ENCODE peak calls at places on chromosomes 6 and 20, in four cellular contexts. One of them, this sample, is unnamed.

GRCh38 chr6:30726506-30727413 is 6.6 kb downstream of the TUBB start:
- DNase-seq in omental fat pad: no peak
- DNase-seq in BE2C: no peak
- DNase-seq in activated CD8-positive, alpha-beta T cell treated with anti-CD3 and anti-CD28 coated beads for 36 hours: no peak
- DNase-seq in this sample: no peak

GRCh38 chr6:122580731-122581130 is 29.5 kb upstream of the PKIB start:
- DNase-seq in omental fat pad: no peak
- DNase-seq in activated CD8-positive, alpha-beta T cell treated with anti-CD3 and anti-CD28 coated beads for 36 hours: no peak
- DNase-seq in BE2C: no peak
- DNase-seq in this sample: no peak

GRCh38 chr6:13711384-13711725 is 280 bp downstream of the RANBP9 start:
- DNase-seq in omental fat pad: no peak
- DNase-seq in BE2C: peak; percentile 82
- DNase-seq in activated CD8-positive, alpha-beta T cell treated with anti-CD3 and anti-CD28 coated beads for 36 hours: peak; percentile 74
- DNase-seq in this sample: no peak

GRCh38 chr6:4262506-4262905 is 127.1 kb upstream of the ECI2 start:
- DNase-seq in activated CD8-positive, alpha-beta T cell treated with anti-CD3 and anti-CD28 coated beads for 36 hours: no peak
- DNase-seq in BE2C: no peak
- DNase-seq in omental fat pad: no peak
- DNase-seq in this sample: no peak

GRCh38 chr6:21612067-21612745 is 18.7 kb downstream of the SOX4 start:
- DNase-seq in BE2C: no peak
- DNase-seq in omental fat pad: no peak
- DNase-seq in activated CD8-positive, alpha-beta T cell treated with anti-CD3 and anti-CD28 coated beads for 36 hours: no peak
- DNase-seq in this sample: no peak

GRCh38 chr20:4513720-4514119 is 208.0 kb upstream of the PRND start:
- DNase-seq in BE2C: no peak
- DNase-seq in omental fat pad: no peak
- DNase-seq in activated CD8-positive, alpha-beta T cell treated with anti-CD3 and anti-CD28 coated beads for 36 hours: no peak
- DNase-seq in this sample: no peak

GRCh38 chr20:35311409-35311808 is 19.2 kb upstream of the FAM83C start:
- DNase-seq in BE2C: no peak
- DNase-seq in omental fat pad: no peak
- DNase-seq in activated CD8-positive, alpha-beta T cell treated with anti-CD3 and anti-CD28 coated beads for 36 hours: peak; percentile 88
- DNase-seq in this sample: no peak

GRCh38 chr6:158642097-158642601 is 2.4 kb downstream of the DYNLT1 start:
- DNase-seq in omental fat pad: no peak
- DNase-seq in BE2C: peak; percentile 79
- DNase-seq in activated CD8-positive, alpha-beta T cell treated with anti-CD3 and anti-CD28 coated beads for 36 hours: no peak
- DNase-seq in this sample: no peak

GRCh38 chr20:8964944-8965562 is 103.8 kb upstream of the PLCB4 start:
- DNase-seq in activated CD8-positive, alpha-beta T cell treated with anti-CD3 and anti-CD28 coated beads for 36 hours: no peak
- DNase-seq in omental fat pad: no peak
- DNase-seq in BE2C: no peak
- DNase-seq in this sample: no peak

GRCh38 chr20:31484001-31484400 is 8.9 kb downstream of the REM1 start:
- DNase-seq in omental fat pad: no peak
- DNase-seq in activated CD8-positive, alpha-beta T cell treated with anti-CD3 and anti-CD28 coated beads for 36 hours: no peak
- DNase-seq in BE2C: peak; percentile 40
- DNase-seq in this sample: no peak

DNA sequence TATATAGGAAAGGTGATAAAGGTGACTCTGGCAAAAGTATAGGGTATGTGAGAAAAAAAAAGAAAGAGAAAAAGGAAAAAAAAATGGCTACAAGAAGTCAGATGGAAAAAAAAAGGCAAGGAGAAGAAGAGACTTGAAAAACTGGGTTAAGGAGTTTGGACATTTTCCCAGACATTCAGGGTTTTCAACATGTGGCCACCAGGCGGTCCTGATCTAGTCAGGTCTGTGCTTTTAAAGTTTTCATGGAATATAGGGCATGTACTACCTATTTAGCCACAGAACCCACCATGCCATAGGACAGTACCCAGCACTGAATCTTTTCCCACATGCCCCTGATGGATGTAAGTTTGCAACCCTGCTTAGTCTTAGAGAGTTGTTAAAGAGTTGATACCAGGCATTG is 433.7 kb downstream of the MAFB start:
- DNase-seq in activated CD8-positive, alpha-beta T cell treated with anti-CD3 and anti-CD28 coated beads for 36 hours: no peak
- DNase-seq in BE2C: no peak
- DNase-seq in omental fat pad: no peak
- DNase-seq in this sample: no peak
- TF ChIP-seq CTCF in activated CD8-positive, alpha-beta T cell treated with anti-CD3 and anti-CD28 coated beads for 36 hours: no peak
- TF ChIP-seq CTCF in BE2C: no peak
- TF ChIP-seq CTCF in omental fat pad: no peak
- TF ChIP-seq CTCF in this sample: no peak

GRCh38 chr6:142942805-142943227 is 2.2 kb downstream of the HIVEP2 start:
- DNase-seq in BE2C: no peak
- DNase-seq in activated CD8-positive, alpha-beta T cell treated with anti-CD3 and anti-CD28 coated beads for 36 hours: no peak
- DNase-seq in omental fat pad: no peak
- DNase-seq in this sample: no peak
- TF ChIP-seq CTCF in BE2C: peak; percentile 28
- TF ChIP-seq CTCF in activated CD8-positive, alpha-beta T cell treated with anti-CD3 and anti-CD28 coated beads for 36 hours: peak; percentile 80
- TF ChIP-seq CTCF in omental fat pad: peak; percentile 1
- TF ChIP-seq CTCF in this sample: no peak

DNA sequence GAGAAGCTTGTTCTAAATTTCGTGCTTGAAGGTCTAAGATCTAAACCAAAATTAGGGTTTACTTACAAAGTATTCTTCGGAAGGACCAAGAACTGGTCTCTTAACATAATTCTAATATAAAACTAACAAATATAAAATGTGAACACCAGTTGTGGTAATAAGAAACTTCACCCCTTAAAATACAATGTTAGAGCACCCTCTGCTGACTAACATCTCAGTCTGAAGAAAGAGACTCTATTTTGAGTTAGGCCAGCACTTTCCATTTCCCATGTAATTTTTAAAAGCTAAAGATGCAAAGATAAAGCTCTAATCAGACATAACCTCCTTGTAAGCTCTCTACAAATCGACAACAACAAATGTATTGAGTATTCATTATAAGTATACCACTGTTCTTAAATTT is 24.6 kb downstream of the ATG5 start:
- DNase-seq in BE2C: no peak
- DNase-seq in omental fat pad: no peak
- DNase-seq in activated CD8-positive, alpha-beta T cell treated with anti-CD3 and anti-CD28 coated beads for 36 hours: no peak
- DNase-seq in this sample: peak; percentile 23
- TF ChIP-seq CTCF in BE2C: peak; percentile 70
- TF ChIP-seq CTCF in omental fat pad: no peak
- TF ChIP-seq CTCF in activated CD8-positive, alpha-beta T cell treated with anti-CD3 and anti-CD28 coated beads for 36 hours: peak; percentile 54
- TF ChIP-seq CTCF in this sample: peak; percentile 34

DNA sequence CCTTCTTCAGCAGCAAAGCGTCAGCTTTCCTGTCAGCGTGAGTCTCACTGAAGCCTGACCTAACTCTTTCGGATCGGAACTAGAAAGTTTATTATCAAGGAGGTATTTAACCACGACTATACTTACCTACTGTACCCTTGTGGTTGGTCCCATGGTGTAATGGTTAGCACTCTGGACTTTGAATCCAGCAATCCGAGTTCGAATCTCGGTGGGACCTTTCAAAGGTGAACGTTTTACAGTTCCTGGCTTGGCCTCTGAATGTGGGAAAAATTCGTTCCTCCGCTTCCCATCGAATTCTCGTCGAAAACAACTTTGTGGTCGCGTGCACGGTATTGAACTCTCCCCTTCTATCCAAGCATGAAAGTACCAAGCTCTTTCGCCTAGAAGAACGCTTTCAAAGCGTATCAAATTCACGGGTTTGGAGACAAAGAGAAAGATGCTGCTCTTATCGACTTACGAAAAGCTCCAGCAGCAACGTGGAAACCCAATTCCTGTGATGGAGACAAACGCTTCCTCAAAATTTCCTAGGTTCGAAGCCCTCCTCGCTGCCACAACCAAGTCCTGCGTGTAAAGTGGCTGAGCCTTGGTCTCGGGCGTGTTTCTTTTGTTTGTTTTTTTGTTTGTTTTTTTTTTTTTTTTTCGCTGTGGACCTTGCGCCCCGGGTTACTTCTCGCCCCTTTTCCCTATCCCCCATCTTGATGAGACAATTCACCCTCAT is 63.7 kb downstream of the GPX5 start:
- DNase-seq in omental fat pad: no peak
- DNase-seq in activated CD8-positive, alpha-beta T cell treated with anti-CD3 and anti-CD28 coated beads for 36 hours: peak; percentile 64
- DNase-seq in BE2C: peak; percentile 89
- DNase-seq in this sample: peak; percentile 63
- TF ChIP-seq CTCF in omental fat pad: no peak
- TF ChIP-seq CTCF in activated CD8-positive, alpha-beta T cell treated with anti-CD3 and anti-CD28 coated beads for 36 hours: no peak
- TF ChIP-seq CTCF in BE2C: no peak
- TF ChIP-seq CTCF in this sample: no peak

DNA sequence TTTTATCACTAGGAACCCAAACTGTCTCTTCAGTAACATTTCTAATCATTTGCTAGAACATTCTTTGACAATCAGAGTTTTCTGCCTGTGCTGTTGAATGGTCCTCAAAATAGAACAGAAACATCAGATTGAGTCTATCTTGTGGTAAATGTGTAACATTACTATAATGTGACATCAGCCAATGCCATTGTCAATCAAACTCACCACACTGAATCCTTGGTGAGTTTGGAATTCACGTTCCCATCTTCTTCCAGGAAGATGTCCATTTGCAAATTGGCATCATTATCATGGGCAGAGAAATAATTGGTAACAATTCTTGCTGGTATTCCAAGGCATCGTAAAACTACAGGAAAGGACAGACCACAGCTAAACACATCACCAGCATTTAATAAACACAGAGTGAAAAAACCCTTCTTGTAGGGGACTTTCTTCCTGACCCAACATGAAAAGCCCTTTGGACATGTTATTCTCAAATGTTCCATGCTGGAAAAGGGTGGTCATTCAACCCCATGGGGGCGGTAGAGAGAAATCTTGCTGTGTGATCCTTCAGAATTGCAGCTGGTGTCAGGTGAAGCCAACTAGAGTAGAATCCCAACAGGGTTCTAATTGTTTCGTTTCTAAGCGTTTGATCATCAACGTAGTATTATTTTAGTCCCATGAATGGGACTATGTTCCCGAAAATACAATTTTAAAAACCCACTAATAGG is 98.5 kb downstream of the F13A1 start:
- DNase-seq in activated CD8-positive, alpha-beta T cell treated with anti-CD3 and anti-CD28 coated beads for 36 hours: peak; percentile 23
- DNase-seq in omental fat pad: no peak
- DNase-seq in BE2C: peak; percentile 26
- DNase-seq in this sample: no peak
- TF ChIP-seq CTCF in activated CD8-positive, alpha-beta T cell treated with anti-CD3 and anti-CD28 coated beads for 36 hours: peak; percentile 28
- TF ChIP-seq CTCF in omental fat pad: no peak
- TF ChIP-seq CTCF in BE2C: peak; percentile 59
- TF ChIP-seq CTCF in this sample: no peak

DNA sequence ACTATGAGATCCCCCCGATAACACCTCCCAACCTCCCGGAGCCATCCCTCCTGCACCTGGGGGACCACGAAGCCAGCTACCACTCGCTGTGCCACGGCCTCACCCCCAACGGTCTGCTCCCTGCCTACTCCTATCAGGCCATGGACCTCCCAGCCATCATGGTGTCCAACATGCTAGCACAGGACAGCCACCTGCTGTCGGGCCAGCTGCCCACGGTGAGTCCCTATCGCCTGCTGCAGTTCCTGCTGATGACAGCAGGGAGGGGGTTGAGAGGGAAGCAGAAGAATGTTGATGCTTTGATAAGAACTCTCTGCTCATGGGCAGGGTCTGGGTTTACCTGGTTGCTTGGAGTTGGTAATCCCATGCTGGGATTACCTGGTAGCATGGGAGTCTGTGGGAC is 91.9 kb downstream of the TOX2 start:
- DNase-seq in BE2C: no peak
- DNase-seq in omental fat pad: no peak
- DNase-seq in activated CD8-positive, alpha-beta T cell treated with anti-CD3 and anti-CD28 coated beads for 36 hours: no peak
- DNase-seq in this sample: no peak
- TF ChIP-seq CTCF in BE2C: no peak
- TF ChIP-seq CTCF in omental fat pad: no peak
- TF ChIP-seq CTCF in activated CD8-positive, alpha-beta T cell treated with anti-CD3 and anti-CD28 coated beads for 36 hours: no peak
- TF ChIP-seq CTCF in this sample: no peak

DNA sequence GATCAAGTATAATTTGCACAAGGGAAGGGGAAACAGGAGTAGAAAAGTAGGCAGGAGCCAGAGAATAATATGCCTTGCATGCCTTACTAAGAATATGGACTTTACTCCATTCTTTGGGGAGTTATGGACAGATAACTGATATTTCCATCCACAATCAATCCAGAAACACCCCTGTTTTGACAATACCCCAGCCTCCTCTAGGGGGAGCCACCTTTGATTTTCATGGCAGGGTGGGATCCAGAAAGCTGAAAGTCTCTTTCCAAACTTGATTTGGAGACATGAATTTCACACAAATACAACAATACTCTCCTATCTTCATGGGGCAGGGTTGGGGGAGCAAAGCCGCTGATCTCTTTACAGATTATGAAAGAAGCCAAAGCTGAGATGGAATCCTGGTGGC is 404.1 kb downstream of the FOXA2 start:
- DNase-seq in omental fat pad: no peak
- DNase-seq in activated CD8-positive, alpha-beta T cell treated with anti-CD3 and anti-CD28 coated beads for 36 hours: peak; percentile 1
- DNase-seq in BE2C: no peak
- DNase-seq in this sample: no peak
- TF ChIP-seq CTCF in omental fat pad: no peak
- TF ChIP-seq CTCF in activated CD8-positive, alpha-beta T cell treated with anti-CD3 and anti-CD28 coated beads for 36 hours: no peak
- TF ChIP-seq CTCF in BE2C: peak; percentile 31
- TF ChIP-seq CTCF in this sample: no peak

DNA sequence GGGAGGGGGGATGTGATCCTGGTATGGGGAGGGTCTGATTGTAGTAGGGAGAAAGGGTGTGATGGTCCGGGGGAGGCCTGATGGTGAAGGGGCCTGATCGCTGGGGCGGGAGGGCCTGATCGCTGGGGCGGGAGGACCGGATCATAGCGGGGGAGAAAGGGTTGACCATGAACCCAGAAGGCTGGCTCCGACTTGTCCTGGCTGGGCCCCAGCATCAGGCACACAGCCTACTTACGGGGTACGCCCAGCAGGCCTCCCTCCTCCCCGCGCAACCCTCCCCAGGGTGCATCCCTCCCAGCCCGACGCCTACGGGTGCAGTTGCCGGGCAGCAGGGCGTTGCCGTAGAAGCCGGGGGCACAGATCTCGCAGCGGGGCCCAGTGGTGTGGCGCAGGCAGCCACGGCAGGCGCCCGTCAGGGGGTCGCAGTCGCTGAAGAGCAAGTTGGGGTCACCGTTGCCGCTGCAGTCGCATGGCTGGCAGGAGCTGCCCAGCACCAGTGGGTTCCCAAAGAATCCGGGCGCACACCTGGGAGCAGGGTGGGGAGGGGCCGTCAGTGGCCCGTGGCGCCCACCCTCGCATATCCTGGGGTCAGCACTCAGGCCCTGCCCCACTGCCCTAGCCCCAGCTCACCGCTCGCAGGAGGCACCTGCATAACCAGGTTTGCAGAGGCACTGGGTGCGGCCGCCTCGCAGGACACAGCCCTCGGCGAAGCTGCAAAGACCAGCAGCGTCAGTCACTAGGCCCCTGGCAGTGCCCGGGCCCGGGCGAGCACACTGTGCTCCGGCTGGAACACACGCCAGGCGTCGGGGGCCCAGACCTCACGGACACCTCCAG is 20.6 kb downstream of the ADRM1 start:
- DNase-seq in omental fat pad: no peak
- DNase-seq in BE2C: no peak
- DNase-seq in activated CD8-positive, alpha-beta T cell treated with anti-CD3 and anti-CD28 coated beads for 36 hours: no peak
- DNase-seq in this sample: no peak
- TF ChIP-seq CTCF in omental fat pad: no peak
- TF ChIP-seq CTCF in BE2C: no peak
- TF ChIP-seq CTCF in activated CD8-positive, alpha-beta T cell treated with anti-CD3 and anti-CD28 coated beads for 36 hours: no peak
- TF ChIP-seq CTCF in this sample: no peak

DNA sequence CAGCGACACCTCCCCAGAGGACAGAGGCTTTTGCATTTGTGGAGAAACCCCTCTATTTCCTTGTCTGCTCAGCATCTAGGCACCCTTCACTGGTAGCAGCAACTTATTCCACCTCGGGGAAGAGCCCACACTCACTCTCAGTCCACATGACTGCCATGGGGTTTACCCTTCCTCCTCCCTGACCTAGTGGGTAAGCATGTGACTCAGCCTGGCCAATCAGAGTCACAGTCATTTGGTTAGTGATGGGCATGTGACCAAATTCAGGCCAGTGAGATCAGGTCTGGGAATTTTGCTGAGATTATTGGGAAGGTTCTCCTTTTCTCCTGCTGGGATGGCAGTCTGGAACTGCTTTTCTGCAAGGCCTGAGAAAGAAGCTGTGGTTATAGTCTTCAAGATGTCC is 145.7 kb upstream of the PHACTR3 start:
- DNase-seq in omental fat pad: no peak
- DNase-seq in activated CD8-positive, alpha-beta T cell treated with anti-CD3 and anti-CD28 coated beads for 36 hours: no peak
- DNase-seq in BE2C: no peak
- DNase-seq in this sample: no peak
- TF ChIP-seq CTCF in omental fat pad: no peak
- TF ChIP-seq CTCF in activated CD8-positive, alpha-beta T cell treated with anti-CD3 and anti-CD28 coated beads for 36 hours: no peak
- TF ChIP-seq CTCF in BE2C: no peak
- TF ChIP-seq CTCF in this sample: no peak

This sample was measured in GM13976.